ENCODE peak calls at places on chromosomes 11 and 22, in four cellular contexts. One of them, this sample, is unnamed.

GRCh38 chr11:13644997-13645667 is 23.3 kb upstream of the FAR1 start:
- DNase-seq in GM12878: no peak
- DNase-seq in Peyer's patch: no peak
- DNase-seq in upper lobe of left lung: no peak
- DNase-seq in this sample: no peak

GRCh38 chr11:32584921-32585320 is 1.3 kb downstream of the EIF3M start:
- DNase-seq in Peyer's patch: no peak
- DNase-seq in upper lobe of left lung: no peak
- DNase-seq in GM12878: no peak
- DNase-seq in this sample: no peak

GRCh38 chr11:12815931-12816494 is 141.8 kb downstream of the TEAD1 start:
- DNase-seq in upper lobe of left lung: no peak
- DNase-seq in Peyer's patch: no peak
- DNase-seq in GM12878: no peak
- DNase-seq in this sample: no peak

GRCh38 chr11:68338041-68338800 is 25.8 kb downstream of the LRP5 start:
- DNase-seq in Peyer's patch: no peak
- DNase-seq in GM12878: no peak
- DNase-seq in upper lobe of left lung: no peak
- DNase-seq in this sample: no peak

GRCh38 chr11:80451105-80451504 is 1010.3 kb upstream of the TENM4 start:
- DNase-seq in GM12878: no peak
- DNase-seq in upper lobe of left lung: no peak
- DNase-seq in Peyer's patch: no peak
- DNase-seq in this sample: no peak

GRCh38 chr11:20611892-20612291 is 12.5 kb downstream of the SLC6A5 start:
- DNase-seq in Peyer's patch: no peak
- DNase-seq in upper lobe of left lung: no peak
- DNase-seq in GM12878: no peak
- DNase-seq in this sample: no peak

GRCh38 chr11:133787379-133788103 is 57.8 kb downstream of the SPATA19 start:
- DNase-seq in GM12878: no peak
- DNase-seq in Peyer's patch: no peak
- DNase-seq in upper lobe of left lung: peak; percentile 92
- DNase-seq in this sample: no peak

GRCh38 chr11:80523057-80523456 is 1082.2 kb upstream of the TENM4 start:
- DNase-seq in GM12878: no peak
- DNase-seq in Peyer's patch: no peak
- DNase-seq in upper lobe of left lung: no peak
- DNase-seq in this sample: no peak

GRCh38 chr11:92383430-92383829 is 158.8 kb downstream of the FAT3 start:
- DNase-seq in Peyer's patch: no peak
- DNase-seq in upper lobe of left lung: no peak
- DNase-seq in GM12878: no peak
- DNase-seq in this sample: no peak

GRCh38 chr22:26325641-26326040 is 103.4 kb upstream of the ASPHD2 start:
- DNase-seq in upper lobe of left lung: no peak
- DNase-seq in Peyer's patch: no peak
- DNase-seq in GM12878: no peak
- DNase-seq in this sample: no peak

GRCh38 chr11:36062796-36063380 is 119.0 kb downstream of the LDLRAD3 start:
- DNase-seq in GM12878: no peak
- DNase-seq in Peyer's patch: no peak
- DNase-seq in upper lobe of left lung: no peak
- DNase-seq in this sample: no peak

GRCh38 chr22:42321908-42322561 is 51.6 kb upstream of the TCF20 start:
- DNase-seq in GM12878: no peak
- DNase-seq in upper lobe of left lung: no peak
- DNase-seq in Peyer's patch: no peak
- DNase-seq in this sample: no peak

GRCh38 chr22:23163665-23164064 is 16.6 kb upstream of the BCR start:
- DNase-seq in upper lobe of left lung: no peak
- DNase-seq in Peyer's patch: no peak
- DNase-seq in GM12878: no peak
- DNase-seq in this sample: no peak

GRCh38 chr22:44396021-44396726 is 83.4 kb upstream of the SHISAL1 start:
- DNase-seq in upper lobe of left lung: peak; percentile 31
- DNase-seq in Peyer's patch: peak; percentile 14
- DNase-seq in GM12878: no peak
- DNase-seq in this sample: no peak

GRCh38 chr22:20537983-20538382 is 30.6 kb downstream of the MED15 start:
- DNase-seq in GM12878: no peak
- DNase-seq in Peyer's patch: no peak
- DNase-seq in upper lobe of left lung: no peak
- DNase-seq in this sample: no peak

GRCh38 chr11:115469361-115469760 is 34.9 kb downstream of the CADM1 start:
- DNase-seq in Peyer's patch: no peak
- DNase-seq in upper lobe of left lung: no peak
- DNase-seq in GM12878: peak; percentile 48
- DNase-seq in this sample: no peak

GRCh38 chr11:47373876-47374820 is 4.2 kb downstream of the SPI1 start:
- DNase-seq in Peyer's patch: peak; percentile 93
- DNase-seq in GM12878: no peak
- DNase-seq in upper lobe of left lung: peak; percentile 95
- DNase-seq in this sample: no peak

GRCh38 chr11:46976182-46976854 is 39.8 kb downstream of the CSTPP1 start:
- DNase-seq in Peyer's patch: no peak
- DNase-seq in GM12878: peak; percentile 25
- DNase-seq in upper lobe of left lung: no peak
- DNase-seq in this sample: no peak

GRCh38 chr11:6411594-6412031 is 7.3 kb downstream of the APBB1 start:
- DNase-seq in Peyer's patch: peak; percentile 40
- DNase-seq in upper lobe of left lung: no peak
- DNase-seq in GM12878: no peak
- DNase-seq in this sample: no peak

GRCh38 chr22:17724241-17724640 is 50.0 kb downstream of the BID start:
- DNase-seq in GM12878: no peak
- DNase-seq in upper lobe of left lung: no peak
- DNase-seq in Peyer's patch: no peak
- DNase-seq in this sample: no peak

GRCh38 chr22:35314161-35314942 is 14.7 kb downstream of the TOM1 start:
- DNase-seq in upper lobe of left lung: no peak
- DNase-seq in GM12878: no peak
- DNase-seq in Peyer's patch: peak; percentile 65
- DNase-seq in this sample: no peak

GRCh38 chr11:13135385-13136271 is 126.5 kb downstream of the RASSF10 start:
- DNase-seq in upper lobe of left lung: no peak
- DNase-seq in GM12878: no peak
- DNase-seq in Peyer's patch: no peak
- DNase-seq in this sample: no peak

GRCh38 chr22:17086750-17087149 is 1.9 kb downstream of the IL17RA start:
- DNase-seq in upper lobe of left lung: no peak
- DNase-seq in GM12878: no peak
- DNase-seq in Peyer's patch: peak; percentile 50
- DNase-seq in this sample: no peak

GRCh38 chr11:114162719-114163123 is 103.2 kb downstream of the ZBTB16 start:
- DNase-seq in GM12878: no peak
- DNase-seq in Peyer's patch: peak; percentile 92
- DNase-seq in upper lobe of left lung: peak; percentile 52
- DNase-seq in this sample: peak; percentile 17

GRCh38 chr11:114164546-114164945 is 105.0 kb downstream of the ZBTB16 start:
- DNase-seq in GM12878: no peak
- DNase-seq in Peyer's patch: no peak
- DNase-seq in upper lobe of left lung: no peak
- DNase-seq in this sample: no peak

GRCh38 chr11:114165326-114166230 is 106.1 kb downstream of the ZBTB16 start:
- DNase-seq in GM12878: no peak
- DNase-seq in upper lobe of left lung: no peak
- DNase-seq in Peyer's patch: no peak
- DNase-seq in this sample: no peak

GRCh38 chr11:114163231-114163631 is 103.7 kb downstream of the ZBTB16 start:
- DNase-seq in GM12878: no peak
- DNase-seq in Peyer's patch: no peak
- DNase-seq in upper lobe of left lung: no peak
- DNase-seq in this sample: no peak

GRCh38 chr11:114163830-114164401 is 104.4 kb downstream of the ZBTB16 start:
- DNase-seq in upper lobe of left lung: no peak
- DNase-seq in Peyer's patch: no peak
- DNase-seq in GM12878: no peak
- DNase-seq in this sample: no peak
- TF ChIP-seq POLR2A in upper lobe of left lung: no peak
- TF ChIP-seq POLR2A in Peyer's patch: no peak
- TF ChIP-seq POLR2A in GM12878: no peak
- TF ChIP-seq POLR2A in this sample: peak; percentile 9

DNA sequence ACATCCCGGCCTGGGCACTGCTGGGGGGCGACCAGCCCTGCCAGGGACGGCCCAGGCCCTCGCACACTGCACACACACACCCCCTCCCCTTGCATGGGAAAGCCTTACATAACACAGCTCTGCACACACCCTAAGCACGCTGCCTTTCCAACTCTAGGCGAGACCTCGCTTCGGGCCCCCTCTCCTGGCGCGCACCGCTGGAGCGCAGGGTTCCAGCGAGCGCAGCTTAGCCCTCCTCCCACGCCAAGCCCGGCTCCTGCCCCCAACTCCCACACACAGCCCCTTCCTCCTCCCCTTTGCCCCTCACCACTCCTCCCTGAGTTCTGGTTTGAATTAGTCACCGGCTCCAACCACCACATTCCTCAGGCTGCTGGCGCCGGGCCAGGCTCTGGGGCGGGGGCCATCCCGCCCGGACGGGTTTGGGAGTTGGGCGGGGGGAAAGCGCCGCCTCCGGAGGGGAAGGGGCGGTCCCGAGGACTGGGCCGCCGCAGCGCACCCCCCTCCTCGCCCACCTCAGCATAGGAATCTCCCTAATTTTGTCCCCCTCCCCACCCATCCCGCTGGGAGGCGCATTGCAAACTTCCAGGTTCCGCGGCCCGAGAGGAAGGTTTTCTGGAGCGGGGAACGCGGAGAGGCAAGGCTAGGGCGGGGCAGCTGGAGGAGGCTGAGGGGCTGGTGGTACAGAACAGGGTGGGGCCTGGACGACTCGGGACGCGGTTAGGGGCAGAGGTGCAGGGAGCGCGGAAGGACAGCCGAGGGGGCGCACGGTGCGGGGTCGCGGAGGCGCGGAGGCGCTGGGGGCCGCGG is 966 bp downstream of the AHNAK start:
- DNase-seq in Peyer's patch: peak; percentile 90
- DNase-seq in GM12878: no peak
- DNase-seq in upper lobe of left lung: peak; percentile 99
- DNase-seq in this sample: no peak
- TF ChIP-seq POLR2A in Peyer's patch: peak; percentile 39
- TF ChIP-seq POLR2A in GM12878: peak; percentile 19
- TF ChIP-seq POLR2A in upper lobe of left lung: no peak
- TF ChIP-seq POLR2A in this sample: no peak

GRCh38 chr11:73876424-73877300 is at the start of the genes COA4 and PAAF1:
- DNase-seq in GM12878: peak; percentile 97
- DNase-seq in upper lobe of left lung: peak; percentile 94
- DNase-seq in Peyer's patch: peak; percentile 97
- DNase-seq in this sample: peak; percentile 56
- TF ChIP-seq POLR2A in GM12878: peak; percentile 98
- TF ChIP-seq POLR2A in upper lobe of left lung: no peak
- TF ChIP-seq POLR2A in Peyer's patch: peak; percentile 38
- TF ChIP-seq POLR2A in this sample: no peak

DNA sequence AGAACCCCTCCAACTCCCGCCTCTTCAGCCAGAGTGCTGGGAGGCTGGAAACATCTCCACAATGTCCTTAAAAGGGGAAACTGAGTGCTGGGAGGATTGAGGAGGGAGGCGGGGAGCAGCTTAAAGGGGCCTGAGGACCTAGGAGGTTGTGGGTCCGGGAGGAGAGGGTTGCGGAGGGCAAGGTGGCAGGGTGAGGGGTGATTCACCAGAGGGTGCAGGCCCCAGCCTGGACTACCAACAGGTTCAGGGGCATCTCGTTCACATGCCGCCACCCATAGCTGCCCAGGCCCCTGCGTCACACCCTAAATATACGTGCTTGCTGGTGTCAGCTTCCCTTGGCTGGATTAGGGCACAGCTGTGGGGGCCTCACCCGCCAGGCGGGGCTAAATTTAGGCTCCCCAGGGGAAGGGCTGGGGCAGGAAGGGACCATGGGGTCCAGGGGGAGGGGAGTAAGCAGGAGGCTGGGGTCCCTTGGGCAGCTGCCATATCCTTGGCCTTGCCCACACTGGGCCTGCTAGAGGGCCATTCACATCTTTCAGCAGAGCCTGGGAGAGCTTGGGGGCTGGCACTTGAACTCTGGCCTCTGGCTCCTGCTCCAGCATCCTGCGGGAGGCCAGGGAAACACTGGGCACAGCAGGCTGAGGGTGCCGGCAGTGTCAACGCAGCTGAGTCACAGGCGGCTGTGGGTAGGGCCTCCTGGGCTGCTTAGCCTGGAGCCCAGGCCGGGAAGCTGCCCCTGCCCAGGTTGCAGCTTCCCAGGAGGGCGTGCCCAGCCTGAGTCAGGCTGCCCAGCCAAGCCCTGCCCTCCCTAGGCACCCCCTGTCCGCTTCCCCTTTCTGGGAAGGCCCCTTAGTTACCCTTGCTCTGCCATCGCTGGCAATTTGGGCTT is 1.3 kb downstream of the EHBP1L1 start:
- DNase-seq in GM12878: no peak
- DNase-seq in upper lobe of left lung: peak; percentile 85
- DNase-seq in Peyer's patch: peak; percentile 89
- DNase-seq in this sample: no peak
- TF ChIP-seq POLR2A in GM12878: peak; percentile 20
- TF ChIP-seq POLR2A in upper lobe of left lung: no peak
- TF ChIP-seq POLR2A in Peyer's patch: no peak
- TF ChIP-seq POLR2A in this sample: peak; percentile 50

GRCh38 chr22:50260801-50261614 is 475 bp downstream of the MAPK12 start:
- DNase-seq in GM12878: no peak
- DNase-seq in upper lobe of left lung: peak; percentile 91
- DNase-seq in Peyer's patch: no peak
- DNase-seq in this sample: no peak

GRCh38 chr22:50261615-50262459 is at the start of gene MAPK12:
- DNase-seq in Peyer's patch: no peak
- DNase-seq in upper lobe of left lung: peak; percentile 89
- DNase-seq in GM12878: no peak
- DNase-seq in this sample: no peak

GRCh38 chr22:50258361-50259292 is 2.9 kb downstream of the MAPK12 start:
- DNase-seq in GM12878: no peak
- DNase-seq in Peyer's patch: no peak
- DNase-seq in upper lobe of left lung: peak; percentile 60
- DNase-seq in this sample: no peak

GRCh38 chr22:50259302-50259701 is 2.2 kb downstream of the MAPK12 start:
- DNase-seq in upper lobe of left lung: no peak
- DNase-seq in Peyer's patch: no peak
- DNase-seq in GM12878: no peak
- DNase-seq in this sample: no peak

DNA sequence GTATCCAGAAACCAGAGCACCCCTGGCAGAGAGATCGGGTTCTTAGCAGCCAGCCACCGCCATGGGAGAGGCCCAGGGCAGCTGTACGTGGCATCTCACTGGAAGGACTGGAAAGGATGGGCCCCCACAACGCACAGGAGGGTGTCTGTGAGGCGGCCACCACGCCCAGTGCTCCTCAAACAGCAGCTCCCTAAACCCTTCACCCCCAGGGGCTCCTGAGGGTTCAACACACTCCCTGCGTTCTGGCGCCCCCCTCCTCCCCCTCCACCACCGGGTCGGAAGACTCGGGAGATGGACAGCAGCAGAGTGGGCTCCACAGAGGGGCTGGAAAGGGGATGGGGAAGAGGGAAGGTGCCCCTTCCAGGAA is 1.1 kb downstream of the MAPK12 start:
- DNase-seq in upper lobe of left lung: no peak
- DNase-seq in GM12878: no peak
- DNase-seq in Peyer's patch: no peak
- DNase-seq in this sample: no peak
- TF ChIP-seq POLR2A in upper lobe of left lung: no peak
- TF ChIP-seq POLR2A in GM12878: no peak
- TF ChIP-seq POLR2A in Peyer's patch: no peak
- TF ChIP-seq POLR2A in this sample: no peak

This sample was measured in esophagus squamous epithelium.